ENCODE peak calls at places on chromosome 11, in four cellular contexts. O is RWPE1, G is B cell, V is lower leg skin. A is an unnamed sample.

GRCh38 chr11:100639140-100639539 is 47.9 kb upstream of the ARHGAP42 start:
- DNase-seq in O (no peak), G (no peak), V (no peak), A (no peak)

GRCh38 chr11:47148903-47149535 is 27.7 kb downstream of the ARFGAP2 start:
- DNase-seq in O (no peak), G (no peak), V (no peak), A (no peak)

GRCh38 chr11:33735166-33735425 is 1.1 kb downstream of the CD59 start:
- DNase-seq in O (no peak), G (no peak), V (no peak), A (no peak)

GRCh38 chr11:47904048-47904447 is 55.9 kb upstream of the NUP160 start:
- DNase-seq in O (no peak), G (no peak), V (no peak), A (no peak)

GRCh38 chr11:1073851-1074243 is 827 bp upstream of the MUC2 start:
- DNase-seq in O (no peak), G (no peak), V (no peak), A (no peak)

GRCh38 chr11:38814670-38815069 is 2216.6 kb upstream of the RAG2 start:
- DNase-seq in O (peak), G (no peak), V (no peak), A (no peak)

GRCh38 chr11:43123443-43123842 is 188.4 kb upstream of the API5 start:
- DNase-seq in O (no peak), G (no peak), V (no peak), A (no peak)

GRCh38 chr11:47592276-47592675 is 1.9 kb downstream of the C1QTNF4 start:
- DNase-seq in O (no peak), G (no peak), V (no peak), A (no peak)

GRCh38 chr11:104043678-104044239 is 7.3 kb downstream of the DDI1 start:
- DNase-seq in O (no peak), G (no peak), V (no peak), A (no peak)

GRCh38 chr11:32088117-32088941 is 2.5 kb upstream of the RCN1 start:
- DNase-seq in O (peak), G (no peak), V (peak), A (no peak)

GRCh38 chr11:47587733-47588326 is 1.4 kb downstream of the FAM180B start:
- DNase-seq in O (no peak), G (peak), V (peak), A (no peak)

GRCh38 chr11:67630943-67631331 is 1.2 kb upstream of the NUDT8 start:
- DNase-seq in O (no peak), G (no peak), V (no peak), A (no peak)

GRCh38 chr11:9893474-9893873 is 229.6 kb downstream of the SWAP70 start:
- DNase-seq in O (no peak), G (no peak), V (no peak), A (no peak)

GRCh38 chr11:110490886-110491285 is 61.1 kb downstream of the FDX1 start:
- DNase-seq in O (peak), G (no peak), V (no peak), A (no peak)

GRCh38 chr11:8028766-8029165 is 41.6 kb downstream of the EIF3F start:
- DNase-seq in O (no peak), G (no peak), V (no peak), A (no peak)

GRCh38 chr11:9625158-9625557 is 38.7 kb upstream of the SWAP70 start:
- DNase-seq in O (no peak), G (no peak), V (no peak), A (no peak)

GRCh38 chr11:64472593-64473455 is 113.9 kb downstream of the RPS6KA4 start:
- DNase-seq in O (no peak), G (no peak), V (no peak), A (peak)

GRCh38 chr11:61598886-61599868 is 18.3 kb upstream of the SYT7 start:
- DNase-seq in O (no peak), G (no peak), V (no peak), A (no peak)

GRCh38 chr11:294795-295194 is 4.5 kb downstream of the IFITM5 start:
- DNase-seq in O (no peak), G (peak), V (no peak), A (no peak)

GRCh38 chr11:86021390-86021789 is 47.5 kb downstream of the PICALM start:
- DNase-seq in O (no peak), G (no peak), V (no peak), A (no peak)

GRCh38 chr11:44506375-44507016 is 59.0 kb upstream of the CD82 start:
- DNase-seq in O (peak), G (no peak), V (no peak), A (no peak)

GRCh38 chr11:5363712-5364111 is 12.4 kb downstream of the OR51B6 start:
- DNase-seq in O (no peak), G (no peak), V (no peak), A (no peak)

GRCh38 chr11:3130269-3131071 is 34.6 kb downstream of the OSBPL5 start:
- DNase-seq in O (peak), G (peak), V (peak), A (no peak)

GRCh38 chr11:124310746-124311145 is 3.0 kb downstream of the OR8D1 start:
- DNase-seq in O (no peak), G (no peak), V (no peak), A (no peak)

GRCh38 chr11:11450744-11451362 is 97.8 kb upstream of the CSNK2A3 start:
- DNase-seq in O (peak), G (no peak), V (no peak), A (no peak)

GRCh38 chr11:11449327-11449726 is 96.3 kb upstream of the CSNK2A3 start:
- DNase-seq in O (no peak), G (no peak), V (no peak), A (no peak)

GRCh38 chr11:11448626-11449025 is 95.6 kb upstream of the CSNK2A3 start:
- DNase-seq in O (no peak), G (no peak), V (no peak), A (no peak)

GRCh38 chr11:11454671-11455223 is 101.7 kb upstream of the CSNK2A3 start:
- DNase-seq in O (no peak), G (no peak), V (no peak), A (no peak)

DNA sequence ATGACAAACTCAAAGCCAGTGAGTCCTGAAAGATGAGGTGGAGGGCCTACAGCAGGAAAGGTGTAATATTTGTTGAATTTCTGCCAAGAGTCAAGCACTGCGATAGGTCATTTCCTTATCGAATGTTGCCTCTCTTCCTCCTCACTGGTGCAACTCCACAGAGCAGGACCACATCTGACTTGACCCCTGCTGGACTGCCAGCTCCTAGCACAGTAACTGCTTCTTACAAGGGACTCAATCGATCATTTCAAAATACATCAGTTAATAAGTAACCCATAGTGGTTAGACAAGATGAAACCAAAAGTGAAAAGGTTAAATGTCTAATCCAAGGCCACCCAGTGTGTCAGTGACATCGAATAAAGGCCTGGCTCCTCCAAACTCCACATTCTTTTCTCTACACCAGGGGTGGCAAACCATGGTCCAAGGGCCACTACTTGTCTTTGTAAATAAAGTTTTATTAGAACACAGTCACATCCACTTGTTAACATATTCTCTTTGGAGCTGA is 98.5 kb upstream of the CSNK2A3 start:
- DNase-seq in O (peak), G (no peak), V (no peak), A (no peak)
- TF ChIP-seq CTCF in O (no peak), G (no peak), V (no peak), A (no peak)

GRCh38 chr11:6622261-6623171 is 3.3 kb upstream of the TPP1 start:
- DNase-seq in O (no peak), G (no peak), V (no peak), A (no peak)
- TF ChIP-seq CTCF in O (no peak), G (no peak), V (no peak), A (no peak)

DNA sequence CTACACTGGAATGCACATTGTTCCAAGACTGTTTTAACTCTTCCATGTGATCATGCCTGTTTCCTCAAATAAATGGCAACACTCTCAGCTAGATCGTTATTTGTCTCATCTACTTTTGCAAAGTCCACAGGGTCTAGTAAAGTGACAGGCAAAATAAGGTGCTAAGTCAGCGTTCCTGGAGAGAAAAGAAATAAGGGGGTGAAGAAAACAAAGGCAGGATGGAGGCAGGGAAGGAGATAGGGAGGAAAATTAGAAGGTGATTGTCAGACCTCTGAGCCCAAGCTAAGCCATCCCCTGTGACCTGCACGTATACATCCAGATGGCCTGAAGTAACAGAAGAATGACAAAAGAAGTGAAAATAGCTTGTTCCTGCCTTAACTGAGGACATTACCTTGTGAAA is 132.1 kb downstream of the RAB38 start:
- DNase-seq in O (no peak), G (no peak), V (no peak), A (no peak)
- TF ChIP-seq CTCF in O (no peak), G (no peak), V (no peak), A (no peak)

DNA sequence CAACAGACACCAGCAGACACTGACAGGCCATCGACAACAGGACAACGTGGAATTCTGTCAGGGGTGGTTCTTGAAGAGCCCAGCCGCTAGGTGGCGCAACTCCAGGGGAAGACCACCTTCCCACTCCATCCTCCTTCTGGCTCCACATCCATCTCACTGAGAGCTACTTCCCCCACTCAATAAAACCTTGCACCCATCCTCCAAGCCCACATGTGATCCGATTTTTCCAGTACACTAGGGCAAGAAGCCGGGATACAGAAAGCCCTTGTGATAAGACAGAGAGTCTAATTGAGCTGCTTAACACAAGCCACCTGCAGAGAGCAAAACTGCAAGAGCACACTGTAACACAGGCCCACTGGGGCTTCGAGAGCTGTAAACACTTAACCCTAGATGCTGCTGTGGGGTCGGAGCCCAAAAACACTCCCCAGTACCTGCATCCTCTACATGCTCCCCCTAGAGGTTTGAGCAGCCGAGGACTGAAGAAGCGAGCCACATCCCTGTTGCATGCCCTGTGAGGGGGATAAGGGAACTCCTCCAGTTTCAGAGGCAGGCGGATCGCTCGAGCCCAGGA is 11.5 kb upstream of the RAB39A start:
- DNase-seq in O (no peak), G (peak), V (no peak), A (no peak)
- TF ChIP-seq CTCF in O (peak), G (peak), V (no peak), A (peak)

DNA sequence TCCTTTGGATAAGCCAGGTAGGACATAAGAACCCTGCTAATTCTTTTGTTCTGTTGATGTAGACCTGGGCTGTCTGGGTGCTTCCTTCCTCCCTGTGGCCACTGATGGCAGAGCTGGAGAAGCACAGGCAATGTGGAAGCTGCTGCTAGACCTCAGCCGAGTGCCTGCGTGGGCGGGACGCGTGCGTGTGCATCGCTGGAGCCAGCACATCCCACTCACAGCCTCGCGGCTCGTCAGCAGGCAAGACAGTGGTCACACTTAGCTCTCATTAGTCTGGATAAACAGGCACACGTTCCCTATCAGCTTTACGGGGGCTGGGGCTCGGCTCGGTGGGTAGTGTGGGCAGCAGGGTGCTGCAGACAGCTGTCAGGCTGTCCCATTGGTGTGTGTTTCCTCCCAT is 155.7 kb downstream of the GRIK4 start:
- DNase-seq in O (no peak), G (no peak), V (no peak), A (no peak)
- TF ChIP-seq CTCF in O (no peak), G (no peak), V (no peak), A (no peak)